ENCODE peak calls at places on chromosomes 1 and 21, in four cellular contexts. W, B, H and O are unnamed samples.

GRCh38 chr1:98659879-98660278 is 1.6 kb upstream of the SNX7 start:
- DNase-seq in W (no peak), B (no peak), H (no peak), O (no peak)

GRCh38 chr1:14439015-14439414 is 159.5 kb upstream of the KAZN start:
- DNase-seq in W (no peak), B (no peak), H (no peak), O (no peak)

GRCh38 chr1:101769520-101769919 is 227.2 kb downstream of the OLFM3 start:
- DNase-seq in W (no peak), B (no peak), H (no peak), O (no peak)

GRCh38 chr1:224300346-224300745 is 29.6 kb downstream of the NVL start:
- DNase-seq in W (no peak), B (no peak), H (peak), O (no peak)

GRCh38 chr1:9592510-9593075 is 3.9 kb downstream of the TMEM201 start:
- DNase-seq in W (no peak), B (no peak), H (no peak), O (no peak)

GRCh38 chr1:44390277-44390676 is 14.8 kb upstream of the RNF220 start:
- DNase-seq in W (no peak), B (no peak), H (no peak), O (no peak)

GRCh38 chr1:197984273-197984672 is 67.1 kb downstream of the LHX9 start:
- DNase-seq in W (no peak), B (no peak), H (no peak), O (no peak)

GRCh38 chr1:235502601-235503332 is 1.5 kb downstream of the B3GALNT2 start:
- DNase-seq in W (no peak), B (no peak), H (no peak), O (no peak)

GRCh38 chr1:224644553-224645154 is 28.5 kb downstream of the CNIH3 start:
- DNase-seq in W (peak), B (peak), H (peak), O (peak)

GRCh38 chr1:156726549-156727226 is 1.6 kb upstream of the METTL25B start:
- DNase-seq in W (peak), B (no peak), H (peak), O (no peak)

GRCh38 chr1:13461977-13462376 is 51.7 kb downstream of the PRAMEF20 start:
- DNase-seq in W (no peak), B (no peak), H (no peak), O (no peak)

GRCh38 chr1:52636701-52637695 is 4.0 kb downstream of the SHISAL2A start:
- DNase-seq in W (no peak), B (peak), H (peak), O (peak)

GRCh38 chr1:65924471-65924870 is 131.8 kb downstream of the PDE4B start:
- DNase-seq in W (no peak), B (no peak), H (no peak), O (no peak)

GRCh38 chr1:11985851-11986250 is 5.6 kb downstream of the MFN2 start:
- DNase-seq in W (no peak), B (no peak), H (peak), O (no peak)

GRCh38 chr1:114315601-114316000 is 161.9 kb upstream of the SYT6 start:
- DNase-seq in W (no peak), B (no peak), H (no peak), O (no peak)

GRCh38 chr1:235290740-235291502 is 37.1 kb downstream of the ARID4B start:
- DNase-seq in W (no peak), B (no peak), H (no peak), O (no peak)

GRCh38 chr1:230008721-230009120 is 58.3 kb upstream of the GALNT2 start:
- DNase-seq in W (no peak), B (no peak), H (no peak), O (no peak)

GRCh38 chr1:111725192-111725591 is 14.0 kb downstream of the INKA2 start:
- DNase-seq in W (no peak), B (no peak), H (no peak), O (no peak)

GRCh38 chr1:1928231-1929101 is 9.4 kb upstream of the TMEM52 start:
- DNase-seq in W (no peak), B (no peak), H (no peak), O (no peak)

GRCh38 chr1:208351838-208352237 is 107.7 kb upstream of the PLXNA2 start:
- DNase-seq in W (peak), B (no peak), H (no peak), O (no peak)

GRCh38 chr1:73907051-73907450 is 290.9 kb downstream of the LRRIQ3 start:
- DNase-seq in W (no peak), B (no peak), H (no peak), O (no peak)

GRCh38 chr1:214234635-214235025 is 46.3 kb upstream of the SMYD2 start:
- DNase-seq in W (no peak), B (no peak), H (no peak), O (no peak)
- TF ChIP-seq SPI1 in W (no peak), B (no peak), H (no peak), O (no peak)

GRCh38 chr21:43903451-43904091 is 38.5 kb downstream of the AGPAT3 start:
- DNase-seq in W (no peak), B (no peak), H (no peak), O (no peak)
- TF ChIP-seq SPI1 in W (no peak), B (no peak), H (no peak), O (no peak)

GRCh38 chr1:19438552-19439196 is 46.7 kb downstream of the CAPZB start:
- DNase-seq in W (no peak), B (no peak), H (no peak), O (no peak)
- TF ChIP-seq SPI1 in W (no peak), B (no peak), H (no peak), O (no peak)

DNA sequence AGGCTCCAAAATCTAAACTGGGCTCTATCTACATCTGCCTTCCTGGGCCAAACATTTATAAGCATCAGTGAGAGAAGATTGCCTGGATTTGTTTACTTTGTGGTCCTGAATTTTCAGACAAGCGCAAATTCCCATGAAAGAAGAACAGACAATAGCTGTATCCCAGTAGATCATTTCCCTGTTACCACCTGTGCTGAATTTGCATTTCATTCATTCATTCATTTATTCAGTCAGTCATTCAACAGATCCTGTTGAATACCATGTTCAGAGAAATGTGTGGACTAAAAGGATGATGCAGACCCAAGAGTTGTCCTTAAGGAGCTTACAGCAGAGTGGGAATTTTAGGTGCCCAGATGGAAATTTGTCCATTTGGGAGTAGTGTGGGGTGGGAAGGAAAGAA is 2.2 kb downstream of the PGM1 start:
- DNase-seq in W (no peak), B (no peak), H (no peak), O (no peak)
- TF ChIP-seq SPI1 in W (no peak), B (no peak), H (no peak), O (no peak)

DNA sequence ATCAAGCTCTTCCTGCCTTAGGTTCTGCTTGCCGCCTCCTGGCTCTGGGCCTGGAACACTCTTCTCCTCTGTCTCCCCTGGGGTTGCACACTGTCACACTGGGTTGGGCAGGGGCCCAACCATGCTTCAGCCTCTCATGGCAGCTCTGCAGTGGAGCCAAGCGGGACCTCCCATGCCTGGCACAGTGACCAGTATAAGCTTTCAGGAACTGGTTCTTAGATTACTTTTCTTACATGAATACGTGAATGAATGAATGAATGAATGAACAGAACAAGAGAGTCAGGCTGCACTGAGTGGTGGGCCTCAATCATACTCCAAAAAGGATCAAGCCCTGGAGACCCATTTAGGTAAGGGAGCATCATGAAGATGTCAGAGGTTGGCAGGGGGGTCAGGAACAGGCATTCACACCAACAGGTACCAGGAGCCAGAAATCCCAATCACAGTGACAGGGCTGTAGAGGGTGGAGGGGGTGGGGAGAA is 30.8 kb upstream of the TMEM125 start:
- DNase-seq in W (no peak), B (no peak), H (no peak), O (no peak)
- TF ChIP-seq SPI1 in W (no peak), B (no peak), H (no peak), O (no peak)

DNA sequence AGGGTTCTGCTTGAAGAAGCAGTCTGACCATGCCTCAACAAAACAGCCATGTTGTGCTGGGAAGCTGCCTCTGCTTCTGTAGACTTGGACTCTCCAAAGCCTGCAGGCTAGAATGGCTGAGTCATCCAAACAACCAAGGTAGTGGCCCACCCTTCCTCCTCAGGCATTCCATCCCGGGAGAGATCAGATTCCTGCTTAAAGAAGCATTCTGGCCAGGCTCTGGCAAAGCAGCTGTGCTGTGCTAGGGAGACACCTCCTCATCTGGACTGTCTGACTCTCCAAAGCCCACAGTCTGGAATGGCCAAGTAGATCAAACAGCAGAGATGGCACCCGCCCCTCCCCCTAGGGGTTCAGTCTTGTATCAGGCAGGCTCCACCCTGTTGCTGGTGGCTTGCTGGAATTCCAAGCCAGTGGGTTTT is 38.3 kb upstream of the F3 start:
- DNase-seq in W (peak), B (no peak), H (no peak), O (no peak)
- TF ChIP-seq SPI1 in W (no peak), B (no peak), H (no peak), O (no peak)

GRCh38 chr1:83627045-83627444 is 371.9 kb downstream of the TTLL7 start:
- DNase-seq in W (no peak), B (no peak), H (no peak), O (no peak)
- TF ChIP-seq SPI1 in W (no peak), B (no peak), H (no peak), O (no peak)